ENCODE peak calls at places on chromosomes 11 and 22, in five cellular contexts. E, T, F, R and M are unnamed samples.

GRCh38 chr11:36500315-36500721 is 9.8 kb downstream of the TRAF6 start:
- DNase-seq in E (no peak), T (no peak), F (no peak), R (peak; percentile 94), M (no peak)

GRCh38 chr22:45359627-45360026 is 49.9 kb downstream of the FAM118A start:
- DNase-seq in E (no peak), T (no peak), F (no peak), R (no peak), M (no peak)

GRCh38 chr11:64245797-64246623 is 733 bp downstream of the PPP1R14B start:
- DNase-seq in E (peak; percentile 90), T (peak; percentile 58), F (no peak), R (peak; percentile 98), M (peak; percentile 81)

GRCh38 chr11:2515401-2516275 is 70.8 kb downstream of the KCNQ1 start:
- DNase-seq in E (peak; percentile 11), T (peak; percentile 4), F (peak; percentile 0), R (no peak), M (no peak)

GRCh38 chr22:49724893-49725489 is 102.7 kb downstream of the BRD1 start:
- DNase-seq in E (no peak), T (no peak), F (peak; percentile 83), R (peak; percentile 67), M (peak; percentile 64)

GRCh38 chr11:127693686-127694085 is 693.1 kb upstream of the KIRREL3 start:
- DNase-seq in E (no peak), T (no peak), F (no peak), R (no peak), M (no peak)

GRCh38 chr11:20337526-20338154 is 25.9 kb upstream of the HTATIP2 start:
- DNase-seq in E (no peak), T (no peak), F (peak; percentile 34), R (peak; percentile 44), M (peak; percentile 40)

GRCh38 chr11:8231979-8232378 is 31.7 kb downstream of the LMO1 start:
- DNase-seq in E (no peak), T (no peak), F (no peak), R (no peak), M (no peak)

GRCh38 chr22:37940698-37941376 is 12.6 kb downstream of the C22orf23 start:
- DNase-seq in E (no peak), T (no peak), F (no peak), R (peak; percentile 37), M (no peak)

GRCh38 chr11:122205036-122205435 is 89.0 kb upstream of the BLID start:
- DNase-seq in E (peak; percentile 26), T (no peak), F (no peak), R (peak; percentile 71), M (no peak)

GRCh38 chr22:22941831-22942510 is 54.4 kb downstream of the IGLL5 start:
- DNase-seq in E (no peak), T (peak; percentile 4), F (no peak), R (no peak), M (no peak)

GRCh38 chr22:20488946-20489345 is 6.6 kb downstream of the KLHL22 start:
- DNase-seq in E (no peak), T (no peak), F (no peak), R (no peak), M (no peak)

GRCh38 chr11:34721646-34722045 is 100.8 kb downstream of the EHF start:
- DNase-seq in E (no peak), T (no peak), F (no peak), R (no peak), M (no peak)

GRCh38 chr11:121671276-121672168 is 218.8 kb upstream of the SORL1-AS1 start:
- DNase-seq in E (no peak), T (no peak), F (no peak), R (peak; percentile 14), M (no peak)

GRCh38 chr22:37968452-37969251 is 15.2 kb downstream of the POLR2F start:
- DNase-seq in E (no peak), T (no peak), F (no peak), R (no peak), M (no peak)